ENCODE peak calls at places on chromosomes 16 and 17, in six cellular contexts. R is mesendoderm, T is SK-N-SH, H is endothelial cell of umbilical vein, F is HCT116, I is IMR-90. O is an unnamed sample.

GRCh38 chr16:1492923-1493745 is at the start of gene TELO2:
- DNase-seq in R (peak; percentile 87), T (peak; percentile 100), H (peak; percentile 63), F (peak; percentile 53), I (peak; percentile 70), O (peak; percentile 90)

GRCh38 chr17:47883589-47884426 is 12.2 kb upstream of the SP2 start:
- DNase-seq in R (no peak), T (no peak), H (no peak), F (no peak), I (no peak), O (no peak)

GRCh38 chr16:75197522-75198134 is 9.3 kb downstream of the CTRB2 start:
- DNase-seq in R (peak; percentile 40), T (peak; percentile 41), H (no peak), F (no peak), I (no peak), O (no peak)

GRCh38 chr16:48561960-48562393 is 48.0 kb downstream of the N4BP1 start:
- DNase-seq in R (no peak), T (no peak), H (peak; percentile 58), F (no peak), I (peak; percentile 31), O (peak; percentile 42)

GRCh38 chr17:2723997-2724782 is 12.6 kb upstream of the CLUH start:
- DNase-seq in R (peak; percentile 94), T (peak; percentile 34), H (no peak), F (no peak), I (no peak), O (peak; percentile 27)

GRCh38 chr16:89358030-89359005 is 132.0 kb downstream of the ANKRD11 start:
- DNase-seq in R (no peak), T (no peak), H (no peak), F (no peak), I (no peak), O (no peak)

GRCh38 chr17:13584701-13585080 is 17.0 kb downstream of the HS3ST3A1 start:
- DNase-seq in R (peak; percentile 43), T (no peak), H (no peak), F (no peak), I (peak; percentile 76), O (peak; percentile 74)

GRCh38 chr17:288802-289356 is 63.7 kb downstream of the RPH3AL start:
- DNase-seq in R (no peak), T (no peak), H (no peak), F (no peak), I (no peak), O (no peak)

GRCh38 chr16:87177627-87178026 is 139.6 kb downstream of the C16orf95 start:
- DNase-seq in R (no peak), T (no peak), H (no peak), F (no peak), I (no peak), O (no peak)

GRCh38 chr17:57111386-57111785 is 26.3 kb downstream of the AKAP1 start:
- DNase-seq in R (no peak), T (no peak), H (no peak), F (no peak), I (no peak), O (no peak)

GRCh38 chr16:58885528-58886170 is 151.5 kb upstream of the GOT2 start:
- DNase-seq in R (no peak), T (no peak), H (no peak), F (no peak), I (no peak), O (no peak)

GRCh38 chr16:4847774-4848587 is 700 bp downstream of the UBN1 start:
- DNase-seq in R (peak; percentile 57), T (peak; percentile 71), H (peak; percentile 82), F (no peak), I (peak; percentile 64), O (peak; percentile 80)

GRCh38 chr16:75075688-75076268 is 40.8 kb downstream of the LDHD start:
- DNase-seq in R (no peak), T (no peak), H (no peak), F (no peak), I (no peak), O (no peak)

GRCh38 chr16:31008154-31008950 is 2.1 kb downstream of the STX1B start:
- DNase-seq in R (no peak), T (peak; percentile 31), H (no peak), F (no peak), I (peak; percentile 91), O (peak; percentile 84)

GRCh38 chr16:46808997-46809396 is 22.0 kb downstream of the C16orf87 start:
- DNase-seq in R (no peak), T (no peak), H (no peak), F (no peak), I (no peak), O (no peak)

GRCh38 chr16:13307255-13307654 is 405.9 kb downstream of the SHISA9 start:
- DNase-seq in R (peak; percentile 82), T (no peak), H (no peak), F (no peak), I (no peak), O (peak; percentile 11)

GRCh38 chr16:83706394-83706793 is 101.4 kb upstream of the HSBP1 start:
- DNase-seq in R (no peak), T (no peak), H (no peak), F (no peak), I (no peak), O (peak; percentile 47)

GRCh38 chr16:30006095-30006473 is 4.7 kb downstream of the DOC2A start:
- DNase-seq in R (no peak), T (no peak), H (no peak), F (no peak), I (no peak), O (no peak)

DNA sequence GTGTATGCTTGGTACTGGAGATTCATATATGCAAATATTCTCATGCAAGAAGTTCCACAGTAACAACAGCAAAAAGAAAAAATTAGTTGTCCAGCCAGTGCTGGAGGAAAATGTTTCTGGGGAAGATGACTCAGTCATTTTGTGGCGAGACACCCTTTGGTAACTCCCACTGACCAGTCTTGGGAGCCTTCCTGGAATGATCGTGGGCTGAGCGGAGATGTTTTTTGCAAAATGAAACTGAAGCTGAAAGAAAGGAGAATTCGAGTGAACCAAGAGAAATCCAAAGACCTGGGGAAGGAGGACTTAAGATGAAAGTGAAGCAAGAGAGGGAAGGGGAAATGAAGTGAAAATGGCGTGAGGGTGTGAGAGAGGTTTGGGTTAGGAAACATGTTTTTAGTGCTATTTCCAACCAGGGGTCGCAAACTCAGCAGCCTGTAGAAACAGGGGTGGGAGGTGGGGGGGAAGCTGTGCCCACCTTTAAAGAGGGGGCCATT is 5.2 kb downstream of the ITPRIPL2 start:
- DNase-seq in R (no peak), T (no peak), H (peak; percentile 88), F (no peak), I (peak; percentile 95), O (peak; percentile 96)
- H3K27ac ChIP-seq in R (no peak overlapping the region), T (peak overlapping the region; percentile 81), H (peak overlapping the region; percentile 85), F (peak overlapping the region; percentile 77), I (peak overlapping the region; percentile 96), O (peak overlapping the region; percentile 95)

DNA sequence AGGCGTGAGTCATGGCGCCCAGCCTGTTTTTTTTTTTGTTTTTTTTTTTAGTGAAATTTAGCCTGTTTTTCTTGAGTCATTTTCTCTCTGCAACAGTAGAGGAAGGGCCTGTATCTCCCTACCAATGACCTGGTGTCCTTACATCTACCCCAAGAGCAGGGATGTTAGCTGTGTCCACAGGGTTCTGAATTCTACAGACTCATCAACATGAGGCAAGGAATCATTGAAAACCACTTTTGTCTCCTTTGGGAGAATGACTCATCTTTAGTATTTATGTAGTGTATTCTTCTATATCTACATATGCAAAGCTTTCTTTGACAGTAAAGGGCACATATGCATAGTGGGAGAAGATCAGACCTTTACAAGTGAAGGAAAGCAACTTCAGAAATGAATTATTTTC is 105.3 kb downstream of the SPECC1 start:
- DNase-seq in R (no peak), T (no peak), H (no peak), F (no peak), I (peak; percentile 29), O (peak; percentile 27)
- H3K4me2 ChIP-seq in R (no peak overlapping the region), T (no peak overlapping the region), H (no peak overlapping the region), F (no peak overlapping the region), I (no peak overlapping the region), O (no peak overlapping the region)

GRCh38 chr17:81029859-81030258 is 5.1 kb upstream of the BAIAP2 start:
- DNase-seq in R (no peak), T (no peak), H (no peak), F (no peak), I (no peak), O (no peak)

GRCh38 chr17:81026266-81027036 is 8.5 kb upstream of the BAIAP2 start:
- DNase-seq in R (no peak), T (peak; percentile 58), H (no peak), F (no peak), I (no peak), O (peak; percentile 38)

GRCh38 chr17:81028506-81028858 is 6.5 kb upstream of the BAIAP2 start:
- DNase-seq in R (no peak), T (peak; percentile 43), H (no peak), F (no peak), I (no peak), O (no peak)

GRCh38 chr17:81027038-81027437 is 7.9 kb upstream of the BAIAP2 start:
- DNase-seq in R (no peak), T (peak; percentile 78), H (no peak), F (no peak), I (no peak), O (peak; percentile 57)

DNA sequence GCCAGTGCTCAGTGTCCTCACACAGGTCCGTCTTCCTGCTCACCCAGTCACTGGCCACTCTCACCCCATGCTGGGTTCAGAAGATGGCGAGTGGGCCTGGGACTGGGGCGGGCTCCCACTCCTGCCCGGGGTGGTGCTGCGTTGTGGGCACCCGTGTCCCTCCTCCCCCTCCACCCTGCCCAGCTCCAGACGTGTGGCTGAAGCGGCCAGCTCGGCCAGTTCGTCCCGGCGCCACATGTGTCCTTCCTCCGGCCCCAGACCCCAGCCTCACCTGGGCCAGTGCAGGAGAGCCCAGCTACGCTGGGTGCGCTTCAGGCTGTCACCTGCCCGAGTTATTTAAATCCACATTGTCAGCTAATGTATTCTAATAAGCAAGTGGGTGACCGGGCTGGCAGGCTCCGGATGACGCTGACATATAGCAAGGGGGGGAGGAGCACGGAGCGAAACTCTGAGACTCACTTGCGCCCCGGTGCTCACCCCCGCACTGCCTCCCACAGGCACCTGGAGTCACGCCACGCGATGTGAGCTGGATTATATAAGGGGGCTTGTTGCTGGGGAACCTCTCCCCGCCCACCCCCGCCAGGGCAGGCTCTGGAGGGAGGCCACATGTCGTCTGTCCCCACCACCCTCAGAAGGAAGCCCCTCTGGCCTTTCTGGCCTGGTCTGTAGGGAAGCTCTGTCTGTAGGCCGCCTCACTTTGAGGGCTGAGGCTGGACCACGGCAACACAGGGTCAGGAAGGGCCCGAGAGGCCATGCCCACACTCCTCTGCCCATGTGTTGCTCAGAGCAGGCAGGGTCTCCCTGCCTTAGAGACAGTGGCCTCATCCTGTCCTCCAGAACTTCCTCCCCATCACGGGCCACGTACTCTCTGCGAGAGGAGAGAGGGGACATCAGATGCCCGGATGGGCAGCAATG is 7.1 kb upstream of the BAIAP2 start:
- DNase-seq in R (no peak), T (peak; percentile 68), H (no peak), F (no peak), I (no peak), O (no peak)
- H3K27ac ChIP-seq in R (no peak overlapping the region), T (no peak overlapping the region), H (no peak overlapping the region), F (no peak overlapping the region), I (no peak overlapping the region), O (no peak overlapping the region)

DNA sequence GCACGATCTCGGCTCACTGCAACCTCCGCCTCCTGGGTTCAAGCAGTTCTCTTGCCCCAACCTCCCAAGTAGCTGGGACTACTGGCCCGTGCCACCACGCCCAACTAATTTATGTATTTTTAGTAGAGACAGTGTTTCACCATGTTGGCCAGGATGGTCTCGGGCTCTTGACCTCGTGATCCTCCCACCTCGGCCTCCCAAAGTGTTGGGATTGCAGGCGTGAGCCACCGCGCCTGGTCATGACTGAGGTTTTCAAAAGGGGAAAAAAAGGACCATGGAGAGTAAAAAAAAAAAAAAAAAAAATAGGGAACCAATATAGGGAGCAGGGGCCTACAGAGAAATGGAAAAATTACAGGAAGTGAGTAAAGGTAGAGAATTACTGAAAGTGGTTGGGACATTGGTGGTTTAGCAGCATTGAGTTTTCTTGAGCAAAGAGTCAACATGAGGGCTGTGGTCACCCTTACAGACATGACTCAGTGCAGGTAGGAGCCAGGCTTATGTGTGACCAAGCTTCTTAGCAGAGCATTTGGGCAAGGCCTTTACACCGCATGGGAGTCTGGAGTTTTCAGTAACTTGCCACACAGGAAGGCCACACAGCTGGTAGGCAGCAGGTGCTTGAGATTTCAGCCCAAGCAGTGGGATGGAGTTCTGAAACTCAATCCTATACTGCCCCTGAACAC is 447.3 kb downstream of the HS3ST3B1 start:
- DNase-seq in R (no peak), T (no peak), H (no peak), F (no peak), I (no peak), O (peak; percentile 62)
- H3K4me2 ChIP-seq in R (no peak overlapping the region), T (no peak overlapping the region), H (no peak overlapping the region), F (no peak overlapping the region), I (no peak overlapping the region), O (no peak overlapping the region)